ENCODE peak calls at places on chromosomes 4 and X, in six cellular contexts. Q is OCI-LY7; L is NCI-H2081; S is activated CD8-positive, alpha-beta T cell treated with anti-CD3 and anti-CD28 coated beads, Interleukin-2, amount 10 ng/mL, durations not matched to agents 7 days and 5 days; R is HEK293T; J is stimulated activated CD8-positive, alpha-beta memory T cell treated with anti-CD3 and anti-CD28 coated beads, Interleukin-4, amount 100 ng/mL, for 1 hour. U is an unnamed sample.

GRCh38 chr4:182143822-182144620 is 99.2 kb upstream of the TENM3 start:
- DNase-seq in Q (no peak), L (peak; percentile 48), S (no peak), R (peak; percentile 33), J (no peak), U (peak; percentile 37)

GRCh38 chr4:24771241-24771640 is 24.1 kb upstream of the SOD3 start:
- DNase-seq in Q (no peak), L (peak; percentile 9), S (no peak), R (no peak), J (no peak), U (no peak)

GRCh38 chrX:68728186-68728585 is 80.7 kb downstream of the STARD8 start:
- DNase-seq in Q (no peak), L (no peak), S (no peak), R (no peak), J (no peak), U (no peak)

GRCh38 chr4:156547439-156547838 is 424.2 kb downstream of the PDGFC start:
- DNase-seq in Q (no peak), L (no peak), S (no peak), R (no peak), J (no peak), U (peak; percentile 48)

GRCh38 chr4:3363411-3364141 is 70.8 kb downstream of the RGS12 start:
- DNase-seq in Q (no peak), L (no peak), S (no peak), R (no peak), J (no peak), U (no peak)

GRCh38 chr4:56696056-56696455 is 15.0 kb upstream of the HOPX start:
- DNase-seq in Q (no peak), L (no peak), S (no peak), R (no peak), J (no peak), U (no peak)

GRCh38 chr4:5970381-5971076 is 47.7 kb downstream of the C4orf50 start:
- DNase-seq in Q (no peak), L (no peak), S (no peak), R (no peak), J (no peak), U (no peak)

GRCh38 chr4:3689576-3690551 is 76.3 kb upstream of the ADRA2C start:
- DNase-seq in Q (no peak), L (no peak), S (no peak), R (no peak), J (no peak), U (no peak)

GRCh38 chrX:97524340-97524739 is 640.6 kb downstream of the RPA4 start:
- DNase-seq in Q (no peak), L (no peak), S (no peak), R (no peak), J (no peak), U (no peak)

GRCh38 chr4:24443200-24443599 is 141.2 kb downstream of the DHX15 start:
- DNase-seq in Q (no peak), L (no peak), S (no peak), R (no peak), J (no peak), U (no peak)

GRCh38 chr4:677431-678293 is 3.3 kb downstream of the MYL5 start:
- DNase-seq in Q (peak; percentile 71), L (peak; percentile 47), S (no peak), R (no peak), J (no peak), U (no peak)

GRCh38 chr4:118004088-118004487 is 30.2 kb upstream of the NDST3 start:
- DNase-seq in Q (no peak), L (no peak), S (no peak), R (no peak), J (no peak), U (no peak)

GRCh38 chr4:8411351-8412180 is 29.0 kb downstream of the ACOX3 start:
- DNase-seq in Q (no peak), L (no peak), S (no peak), R (no peak), J (no peak), U (no peak)

GRCh38 chr4:145820407-145820806 is 118.2 kb downstream of the ZNF827 start:
- DNase-seq in Q (no peak), L (no peak), S (no peak), R (no peak), J (no peak), U (no peak)

GRCh38 chrX:106481341-106481740 is 130.4 kb upstream of the RADX start:
- DNase-seq in Q (peak; percentile 46), L (peak; percentile 73), S (peak; percentile 36), R (peak; percentile 69), J (no peak), U (peak; percentile 50)

GRCh38 chrX:24145340-24146186 is 4.0 kb upstream of the ZFX start:
- DNase-seq in Q (no peak), L (peak; percentile 17), S (no peak), R (no peak), J (no peak), U (peak; percentile 34)

GRCh38 chr4:1795304-1796195 is 2.5 kb downstream of the FGFR3 start:
- DNase-seq in Q (no peak), L (no peak), S (no peak), R (peak; percentile 64), J (no peak), U (no peak)

GRCh38 chr4:120130786-120131185 is 64.1 kb upstream of the MAD2L1 start:
- DNase-seq in Q (peak; percentile 84), L (peak; percentile 9), S (no peak), R (no peak), J (no peak), U (no peak)

U was measured in AG08396.